ENCODE peak calls at places on chromosomes 5 and 9, in ten cellular contexts. One of them, this sample, is unnamed.
A peak's percentile ranks its signal among the peaks of the same experiment; 100 is the strongest.

GRCh38 chr5:36099748-36100147 is 33.1 kb upstream of the UGT3A2 start:
- DNase-seq in coronary artery: no peak
- DNase-seq in AG10803: no peak
- DNase-seq in body of pancreas: no peak
- DNase-seq in A549: no peak
- DNase-seq in bronchial epithelial cell: no peak
- DNase-seq in stomach: no peak
- DNase-seq in pancreas: no peak
- DNase-seq in fibroblast of the aortic adventitia: no peak
- DNase-seq in lung: no peak
- DNase-seq in this sample: no peak

GRCh38 chr5:40853632-40854192 is 12.5 kb downstream of the CARD6 start:
- DNase-seq in coronary artery: no peak
- DNase-seq in AG10803: no peak
- DNase-seq in body of pancreas: no peak
- DNase-seq in A549: no peak
- DNase-seq in bronchial epithelial cell: peak; percentile 33
- DNase-seq in stomach: no peak
- DNase-seq in pancreas: no peak
- DNase-seq in fibroblast of the aortic adventitia: peak; percentile 4
- DNase-seq in lung: no peak
- DNase-seq in this sample: no peak

GRCh38 chr5:100693481-100693880 is 158.3 kb downstream of the FAM174A start:
- DNase-seq in coronary artery: no peak
- DNase-seq in AG10803: no peak
- DNase-seq in body of pancreas: no peak
- DNase-seq in A549: no peak
- DNase-seq in bronchial epithelial cell: no peak
- DNase-seq in stomach: no peak
- DNase-seq in pancreas: no peak
- DNase-seq in fibroblast of the aortic adventitia: no peak
- DNase-seq in lung: no peak
- DNase-seq in this sample: no peak

GRCh38 chr5:6604946-6605345 is 27.9 kb downstream of the NSUN2 start:
- DNase-seq in coronary artery: no peak
- DNase-seq in AG10803: no peak
- DNase-seq in body of pancreas: no peak
- DNase-seq in A549: no peak
- DNase-seq in bronchial epithelial cell: no peak
- DNase-seq in stomach: no peak
- DNase-seq in pancreas: no peak
- DNase-seq in fibroblast of the aortic adventitia: no peak
- DNase-seq in lung: no peak
- DNase-seq in this sample: no peak

GRCh38 chr5:3218916-3219650 is 376.5 kb upstream of the IRX1 start:
- DNase-seq in coronary artery: peak; percentile 60
- DNase-seq in AG10803: no peak
- DNase-seq in body of pancreas: no peak
- DNase-seq in A549: no peak
- DNase-seq in bronchial epithelial cell: no peak
- DNase-seq in stomach: peak; percentile 11
- DNase-seq in pancreas: no peak
- DNase-seq in fibroblast of the aortic adventitia: no peak
- DNase-seq in lung: no peak
- DNase-seq in this sample: no peak

GRCh38 chr9:132644251-132644650 is 25.5 kb downstream of the DDX31 start:
- DNase-seq in coronary artery: no peak
- DNase-seq in AG10803: no peak
- DNase-seq in body of pancreas: no peak
- DNase-seq in A549: peak; percentile 25
- DNase-seq in bronchial epithelial cell: no peak
- DNase-seq in stomach: no peak
- DNase-seq in pancreas: no peak
- DNase-seq in fibroblast of the aortic adventitia: no peak
- DNase-seq in lung: no peak
- DNase-seq in this sample: no peak

GRCh38 chr5:170774831-170775230 is 8.7 kb upstream of the GABRP start:
- DNase-seq in coronary artery: no peak
- DNase-seq in AG10803: no peak
- DNase-seq in body of pancreas: no peak
- DNase-seq in A549: no peak
- DNase-seq in bronchial epithelial cell: no peak
- DNase-seq in stomach: no peak
- DNase-seq in pancreas: no peak
- DNase-seq in fibroblast of the aortic adventitia: no peak
- DNase-seq in lung: no peak
- DNase-seq in this sample: no peak

GRCh38 chr9:69604568-69605219 is 67.5 kb downstream of the APBA1 start:
- DNase-seq in coronary artery: no peak
- DNase-seq in AG10803: peak; percentile 33
- DNase-seq in body of pancreas: no peak
- DNase-seq in A549: no peak
- DNase-seq in bronchial epithelial cell: no peak
- DNase-seq in stomach: no peak
- DNase-seq in pancreas: no peak
- DNase-seq in fibroblast of the aortic adventitia: no peak
- DNase-seq in lung: no peak
- DNase-seq in this sample: no peak

GRCh38 chr5:142960309-142960696 is 190.1 kb downstream of the ARHGAP26 start:
- DNase-seq in coronary artery: no peak
- DNase-seq in AG10803: peak; percentile 66
- DNase-seq in body of pancreas: no peak
- DNase-seq in A549: peak; percentile 49
- DNase-seq in bronchial epithelial cell: peak; percentile 92
- DNase-seq in stomach: no peak
- DNase-seq in pancreas: no peak
- DNase-seq in fibroblast of the aortic adventitia: peak; percentile 74
- DNase-seq in lung: no peak
- DNase-seq in this sample: no peak

GRCh38 chr5:142957528-142957927 is 187.4 kb downstream of the ARHGAP26 start:
- DNase-seq in coronary artery: no peak
- DNase-seq in AG10803: no peak
- DNase-seq in body of pancreas: no peak
- DNase-seq in A549: no peak
- DNase-seq in bronchial epithelial cell: no peak
- DNase-seq in stomach: no peak
- DNase-seq in pancreas: no peak
- DNase-seq in fibroblast of the aortic adventitia: no peak
- DNase-seq in lung: no peak
- DNase-seq in this sample: no peak

GRCh38 chr5:142959683-142960308 is 189.6 kb downstream of the ARHGAP26 start:
- DNase-seq in coronary artery: no peak
- DNase-seq in AG10803: no peak
- DNase-seq in body of pancreas: no peak
- DNase-seq in A549: no peak
- DNase-seq in bronchial epithelial cell: no peak
- DNase-seq in stomach: no peak
- DNase-seq in pancreas: no peak
- DNase-seq in fibroblast of the aortic adventitia: no peak
- DNase-seq in lung: no peak
- DNase-seq in this sample: no peak

GRCh38 chr5:142961435-142962171 is 191.4 kb downstream of the ARHGAP26 start:
- DNase-seq in coronary artery: no peak
- DNase-seq in AG10803: no peak
- DNase-seq in body of pancreas: no peak
- DNase-seq in A549: no peak
- DNase-seq in bronchial epithelial cell: no peak
- DNase-seq in stomach: no peak
- DNase-seq in pancreas: no peak
- DNase-seq in fibroblast of the aortic adventitia: no peak
- DNase-seq in lung: no peak
- DNase-seq in this sample: no peak

DNA sequence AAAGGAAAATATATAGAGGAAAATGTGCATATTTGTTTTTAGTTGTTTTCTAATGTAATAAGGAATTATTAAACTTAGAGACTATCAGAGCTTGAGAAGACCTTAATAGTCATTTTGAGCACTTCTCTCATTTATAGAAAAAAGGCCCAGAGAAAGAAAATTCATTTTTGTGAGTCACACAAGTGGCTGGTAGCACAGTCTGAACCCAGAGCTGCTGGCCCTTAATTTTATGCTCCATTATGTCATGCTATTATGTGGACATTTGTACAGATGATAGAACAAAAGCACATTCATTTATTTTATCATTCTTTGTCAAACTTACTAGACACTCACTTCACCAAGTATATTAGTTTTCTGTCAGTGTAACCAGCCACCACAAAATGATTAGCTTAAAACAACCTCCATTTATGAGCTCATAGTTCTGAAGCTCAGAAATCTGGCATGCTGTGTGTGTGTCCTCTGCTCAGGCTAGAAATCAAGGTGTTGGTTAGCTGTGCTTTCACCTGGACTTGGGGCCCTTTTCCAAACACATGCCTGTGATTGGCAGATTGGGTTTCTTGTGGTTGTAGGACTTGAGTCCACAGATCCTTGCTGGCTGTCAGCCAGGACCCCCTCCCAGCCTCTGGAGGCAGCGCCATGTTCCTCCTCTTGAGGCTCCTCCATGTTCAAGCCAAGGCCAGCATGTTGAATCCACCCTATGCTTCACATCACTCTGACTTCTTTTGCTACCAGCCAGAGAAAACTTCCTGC is 188.9 kb downstream of the ARHGAP26 start:
- DNase-seq in coronary artery: no peak
- DNase-seq in AG10803: no peak
- DNase-seq in body of pancreas: peak; percentile 22
- DNase-seq in A549: no peak
- DNase-seq in bronchial epithelial cell: no peak
- DNase-seq in stomach: no peak
- DNase-seq in pancreas: no peak
- DNase-seq in fibroblast of the aortic adventitia: no peak
- DNase-seq in lung: no peak
- DNase-seq in this sample: no peak
- TF ChIP-seq CTCF in coronary artery: no peak
- TF ChIP-seq CTCF in AG10803: no peak
- TF ChIP-seq CTCF in body of pancreas: no peak
- TF ChIP-seq CTCF in A549: no peak
- TF ChIP-seq CTCF in bronchial epithelial cell: no peak
- TF ChIP-seq CTCF in stomach: no peak
- TF ChIP-seq CTCF in pancreas: no peak
- TF ChIP-seq CTCF in fibroblast of the aortic adventitia: no peak
- TF ChIP-seq CTCF in lung: no peak
- TF ChIP-seq CTCF in this sample: no peak

GRCh38 chr9:5624655-5625054 is 4.3 kb upstream of the RIC1 start:
- DNase-seq in coronary artery: no peak
- DNase-seq in AG10803: no peak
- DNase-seq in body of pancreas: no peak
- DNase-seq in A549: no peak
- DNase-seq in bronchial epithelial cell: no peak
- DNase-seq in stomach: no peak
- DNase-seq in pancreas: no peak
- DNase-seq in fibroblast of the aortic adventitia: no peak
- DNase-seq in lung: no peak
- DNase-seq in this sample: no peak
- H3K4me3 ChIP-seq in coronary artery: no peak overlapping the region
- H3K4me3 ChIP-seq in AG10803: no peak overlapping the region
- H3K4me3 ChIP-seq in body of pancreas: no peak overlapping the region
- H3K4me3 ChIP-seq in A549: no peak overlapping the region
- H3K4me3 ChIP-seq in bronchial epithelial cell: no peak overlapping the region
- H3K4me3 ChIP-seq in stomach: no peak overlapping the region
- H3K4me3 ChIP-seq in pancreas: no peak overlapping the region
- H3K4me3 ChIP-seq in fibroblast of the aortic adventitia: no peak overlapping the region
- H3K4me3 ChIP-seq in lung: no peak overlapping the region
- H3K4me3 ChIP-seq in this sample: no peak overlapping the region

DNA sequence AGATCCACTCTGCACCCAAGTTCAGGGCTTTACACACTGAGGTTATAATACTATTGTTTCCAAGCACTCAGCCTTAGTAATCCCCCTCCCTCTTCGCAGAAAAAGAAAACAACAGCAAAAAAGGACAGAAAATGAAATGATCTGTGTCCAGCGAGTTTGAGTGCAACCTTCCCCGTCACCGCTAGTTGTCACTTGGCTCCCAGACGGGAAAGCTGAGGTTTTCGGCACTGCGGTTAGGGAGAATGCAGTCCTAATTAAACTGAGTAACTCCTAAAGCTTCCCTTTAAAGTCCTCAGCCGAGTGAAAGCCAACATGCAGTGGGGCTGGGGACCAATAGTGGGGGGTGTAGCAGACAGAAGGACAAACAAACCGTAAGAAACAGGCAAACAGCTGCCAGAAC is 786 bp downstream of the GLRA1 start:
- DNase-seq in coronary artery: no peak
- DNase-seq in AG10803: no peak
- DNase-seq in body of pancreas: no peak
- DNase-seq in A549: peak; percentile 25
- DNase-seq in bronchial epithelial cell: peak; percentile 14
- DNase-seq in stomach: no peak
- DNase-seq in pancreas: no peak
- DNase-seq in fibroblast of the aortic adventitia: no peak
- DNase-seq in lung: no peak
- DNase-seq in this sample: peak; percentile 47
- TF ChIP-seq CTCF in coronary artery: no peak
- TF ChIP-seq CTCF in AG10803: peak; percentile 24
- TF ChIP-seq CTCF in body of pancreas: no peak
- TF ChIP-seq CTCF in A549: no peak
- TF ChIP-seq CTCF in bronchial epithelial cell: peak; percentile 58
- TF ChIP-seq CTCF in stomach: no peak
- TF ChIP-seq CTCF in pancreas: no peak
- TF ChIP-seq CTCF in fibroblast of the aortic adventitia: peak; percentile 14
- TF ChIP-seq CTCF in lung: no peak
- TF ChIP-seq CTCF in this sample: peak; percentile 20

GRCh38 chr9:107647611-107648010 is 158.0 kb upstream of the KLF4 start:
- DNase-seq in coronary artery: no peak
- DNase-seq in AG10803: no peak
- DNase-seq in body of pancreas: no peak
- DNase-seq in A549: no peak
- DNase-seq in bronchial epithelial cell: no peak
- DNase-seq in stomach: no peak
- DNase-seq in pancreas: no peak
- DNase-seq in fibroblast of the aortic adventitia: no peak
- DNase-seq in lung: no peak
- DNase-seq in this sample: no peak

GRCh38 chr9:107650321-107650720 is 160.8 kb upstream of the KLF4 start:
- DNase-seq in coronary artery: no peak
- DNase-seq in AG10803: peak; percentile 64
- DNase-seq in body of pancreas: no peak
- DNase-seq in A549: no peak
- DNase-seq in bronchial epithelial cell: no peak
- DNase-seq in stomach: no peak
- DNase-seq in pancreas: no peak
- DNase-seq in fibroblast of the aortic adventitia: peak; percentile 54
- DNase-seq in lung: no peak
- DNase-seq in this sample: no peak

GRCh38 chr9:107644774-107645463 is 155.3 kb upstream of the KLF4 start:
- DNase-seq in coronary artery: no peak
- DNase-seq in AG10803: peak; percentile 34
- DNase-seq in body of pancreas: peak; percentile 12
- DNase-seq in A549: no peak
- DNase-seq in bronchial epithelial cell: no peak
- DNase-seq in stomach: no peak
- DNase-seq in pancreas: no peak
- DNase-seq in fibroblast of the aortic adventitia: peak; percentile 24
- DNase-seq in lung: peak; percentile 54
- DNase-seq in this sample: no peak

GRCh38 chr9:107648153-107648716 is 158.7 kb upstream of the KLF4 start:
- DNase-seq in coronary artery: no peak
- DNase-seq in AG10803: peak; percentile 60
- DNase-seq in body of pancreas: no peak
- DNase-seq in A549: no peak
- DNase-seq in bronchial epithelial cell: no peak
- DNase-seq in stomach: no peak
- DNase-seq in pancreas: no peak
- DNase-seq in fibroblast of the aortic adventitia: peak; percentile 55
- DNase-seq in lung: no peak
- DNase-seq in this sample: no peak

GRCh38 chr9:107645464-107645833 is 155.9 kb upstream of the KLF4 start:
- DNase-seq in coronary artery: no peak
- DNase-seq in AG10803: no peak
- DNase-seq in body of pancreas: no peak
- DNase-seq in A549: no peak
- DNase-seq in bronchial epithelial cell: no peak
- DNase-seq in stomach: no peak
- DNase-seq in pancreas: no peak
- DNase-seq in fibroblast of the aortic adventitia: no peak
- DNase-seq in lung: no peak
- DNase-seq in this sample: no peak
- H3K4me3 ChIP-seq in coronary artery: no peak overlapping the region
- H3K4me3 ChIP-seq in AG10803: no peak overlapping the region
- H3K4me3 ChIP-seq in body of pancreas: no peak overlapping the region
- H3K4me3 ChIP-seq in A549: no peak overlapping the region
- H3K4me3 ChIP-seq in bronchial epithelial cell: no peak overlapping the region
- H3K4me3 ChIP-seq in stomach: no peak overlapping the region
- H3K4me3 ChIP-seq in pancreas: no peak overlapping the region
- H3K4me3 ChIP-seq in fibroblast of the aortic adventitia: no peak overlapping the region
- H3K4me3 ChIP-seq in lung: no peak overlapping the region
- H3K4me3 ChIP-seq in this sample: no peak overlapping the region

This sample was measured in dorsolateral prefrontal cortex.